ENCODE peak calls at places on chromosomes 13 and 19, in four cellular contexts. J is stomach, S is AG09309, O is heart left ventricle. C is an unnamed sample.

GRCh38 chr19:13100031-13100588 is 2.5 kb downstream of the LYL1 start:
- DNase-seq in J (no peak), O (peak; percentile 28), S (no peak), C (no peak)

GRCh38 chr13:75312884-75313520 is 169.0 kb downstream of the TBC1D4 start:
- DNase-seq in O (no peak), S (no peak), J (no peak), C (no peak)

GRCh38 chr13:32142956-32143375 is 111.4 kb downstream of the FRY start:
- DNase-seq in O (no peak), J (no peak), S (peak; percentile 55), C (no peak)

GRCh38 chr19:15466851-15467733 is 2.7 kb upstream of the RASAL3 start:
- DNase-seq in O (no peak), J (no peak), S (no peak), C (no peak)

GRCh38 chr19:6354098-6354674 is 7.1 kb upstream of the CLPP start:
- DNase-seq in J (no peak), O (no peak), S (no peak), C (no peak)

GRCh38 chr13:44449999-44450821 is 76.6 kb downstream of the SERP2 start:
- DNase-seq in S (no peak), J (no peak), O (no peak), C (no peak)

GRCh38 chr19:33461256-33462111 is 60.1 kb downstream of the PEPD start:
- DNase-seq in O (no peak), S (no peak), J (no peak), C (no peak)

GRCh38 chr13:43284162-43284561 is 260.8 kb downstream of the DNAJC15 start:
- DNase-seq in J (no peak), O (no peak), S (no peak), C (no peak)

GRCh38 chr13:44322928-44323327 is 50.7 kb upstream of the SERP2 start:
- DNase-seq in O (no peak), S (no peak), J (no peak), C (no peak)

GRCh38 chr19:54462713-54463530 is 656 bp downstream of the LENG9 start:
- DNase-seq in O (peak; percentile 85), S (no peak), J (peak; percentile 81), C (peak; percentile 63)

GRCh38 chr13:27927444-27928352 is 7.9 kb downstream of the PDX1 start:
- DNase-seq in O (no peak), S (no peak), J (no peak), C (no peak)

GRCh38 chr19:38429055-38429810 is 3.2 kb upstream of the RASGRP4 start:
- DNase-seq in O (no peak), S (no peak), J (no peak), C (no peak)

GRCh38 chr19:31436121-31436776 is 87.0 kb upstream of the TSHZ3 start:
- DNase-seq in J (no peak), S (no peak), O (no peak), C (no peak)

GRCh38 chr19:49574206-49574755 is 6.1 kb downstream of the NOSIP start:
- DNase-seq in S (no peak), J (no peak), O (no peak), C (no peak)

GRCh38 chr19:12064266-12065099 is at the start of gene ZNF844:
- DNase-seq in O (peak; percentile 99), S (peak; percentile 49), J (peak; percentile 99), C (peak; percentile 99)

GRCh38 chr19:54952591-54953344 is 5.4 kb upstream of the NLRP7 start:
- DNase-seq in J (no peak), O (no peak), S (peak; percentile 21), C (no peak)

GRCh38 chr19:47538812-47539211 is 23.9 kb upstream of the NAPA start:
- DNase-seq in S (no peak), J (no peak), O (no peak), C (no peak)

GRCh38 chr19:56577719-56578602 is 10.7 kb downstream of the ZNF470 start:
- DNase-seq in J (no peak), O (no peak), S (no peak), C (no peak)

GRCh38 chr19:41785653-41786052 is 10.7 kb upstream of the CEACAM3 start:
- DNase-seq in S (peak; percentile 14), J (peak; percentile 73), O (peak; percentile 50), C (peak; percentile 66)

GRCh38 chr13:111398196-111398595 is 77.8 kb downstream of the TEX29 start:
- DNase-seq in S (no peak), J (peak; percentile 17), O (no peak), C (no peak)

GRCh38 chr19:13134626-13135025 is 15.5 kb downstream of the STX10 start:
- DNase-seq in O (peak; percentile 44), S (no peak), J (no peak), C (no peak)

GRCh38 chr19:12278713-12279112 is 16.0 kb downstream of the ZNF44 start:
- DNase-seq in J (no peak), O (no peak), S (no peak), C (no peak)

GRCh38 chr19:41868120-41868988 is 8.3 kb downstream of the RPS19 start:
- DNase-seq in J (no peak), S (no peak), O (no peak), C (no peak)

GRCh38 chr13:51765142-51765515 is 38.8 kb downstream of the DHRS12 start:
- DNase-seq in S (no peak), O (no peak), J (no peak), C (no peak)

GRCh38 chr13:41587490-41587889 is 130.1 kb downstream of the RGCC start:
- DNase-seq in S (no peak), J (no peak), O (no peak), C (no peak)

GRCh38 chr19:41570639-41571112 is 5.3 kb upstream of the CEACAM21 start:
- DNase-seq in J (peak; percentile 86), S (peak; percentile 13), O (peak; percentile 86), C (peak; percentile 91)

GRCh38 chr19:10074153-10074552 is 12.0 kb upstream of the SHFL start:
- DNase-seq in S (no peak), O (no peak), J (no peak), C (no peak)

DNA sequence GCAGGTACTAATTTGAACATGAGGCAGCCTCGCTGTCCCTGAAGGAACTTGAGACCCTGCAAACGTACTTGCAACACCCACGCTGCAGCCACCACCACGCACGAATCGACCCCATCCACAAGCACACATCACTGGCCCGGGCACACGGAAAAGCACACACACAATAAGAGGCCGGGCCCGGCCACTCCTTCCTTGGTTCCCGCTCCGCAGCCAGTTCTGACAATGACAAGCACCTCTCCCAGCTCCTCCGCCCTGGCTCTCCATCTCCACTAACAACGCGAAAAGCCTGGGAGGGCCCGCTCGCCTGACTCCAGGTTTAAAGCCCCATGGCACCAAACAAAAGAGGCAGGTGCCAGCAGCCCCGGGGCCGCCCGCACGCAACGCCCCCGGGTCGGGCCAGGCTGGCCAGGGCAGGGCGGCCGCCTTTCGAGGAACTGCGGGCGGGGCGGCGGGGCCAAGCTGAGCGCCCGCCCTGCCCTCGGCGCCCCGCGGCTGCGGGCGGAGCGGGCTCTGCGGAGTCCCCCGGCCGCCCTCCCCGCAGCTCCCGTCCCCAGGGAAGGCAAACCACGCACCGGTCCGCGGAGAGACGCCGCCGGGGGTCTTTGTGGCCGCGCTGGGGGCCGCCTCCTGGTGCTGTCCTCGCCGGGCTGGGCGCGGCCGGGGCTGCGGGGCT is 504 bp downstream of the DCLK1 start:
- DNase-seq in O (peak; percentile 46), J (no peak), S (no peak), C (peak; percentile 41)
- H3K4me3 ChIP-seq in O (peak overlapping the region; percentile 54), J (peak overlapping the region; percentile 57), S (peak overlapping the region; percentile 45), C (peak overlapping the region; percentile 53)

GRCh38 chr19:1854032-1854541 is 5.8 kb upstream of the REXO1 start:
- DNase-seq in O (no peak), J (no peak), S (no peak), C (no peak)

GRCh38 chr19:1855040-1855827 is 7.0 kb upstream of the REXO1 start:
- DNase-seq in S (no peak), J (peak; percentile 94), O (peak; percentile 96), C (peak; percentile 73)

GRCh38 chr19:1855828-1856255 is 7.5 kb downstream of the KLF16 start:
- DNase-seq in S (no peak), O (no peak), J (no peak), C (no peak)

GRCh38 chr19:1853295-1854031 is 5.2 kb upstream of the REXO1 start:
- DNase-seq in O (peak; percentile 83), J (peak; percentile 90), S (no peak), C (peak; percentile 84)

DNA sequence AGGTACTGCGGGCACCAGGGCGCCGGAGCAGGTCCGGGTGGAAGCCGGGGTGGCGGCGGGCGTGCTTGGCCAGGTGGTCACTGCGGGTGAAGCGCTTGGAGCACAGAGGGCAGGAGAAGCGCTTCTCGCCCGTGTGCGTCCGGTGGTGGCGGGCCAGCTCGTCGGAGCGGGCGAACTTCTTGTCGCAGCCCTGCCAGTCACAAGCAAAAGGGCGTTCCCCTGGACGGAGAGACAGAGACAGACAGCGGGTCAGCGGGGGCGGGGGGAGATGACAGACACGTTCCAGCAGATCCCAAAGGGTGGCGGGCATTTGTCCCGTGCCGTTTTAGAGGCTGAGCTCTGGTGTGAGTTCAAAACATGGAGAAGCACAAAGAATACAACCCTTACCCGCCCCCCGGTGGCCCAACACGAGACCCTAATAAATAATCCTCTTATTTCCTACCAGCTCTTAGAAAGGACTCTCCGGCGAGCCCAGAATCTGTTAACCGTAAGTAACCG is 6.3 kb upstream of the REXO1 start:
- DNase-seq in O (peak; percentile 83), J (no peak), S (no peak), C (no peak)
- H3K4me3 ChIP-seq in O (peak overlapping the region; percentile 68), J (no peak overlapping the region), S (no peak overlapping the region), C (no peak overlapping the region)

GRCh38 chr19:45863840-45864628 is at the start of gene FOXA3:
- DNase-seq in O (peak; percentile 56), S (no peak), J (peak; percentile 81), C (no peak)

GRCh38 chr19:45863335-45863839 is 440 bp upstream of the SYMPK start:
- DNase-seq in S (no peak), J (no peak), O (no peak), C (no peak)

GRCh38 chr19:45862564-45863334 is at the start of gene SYMPK:
- DNase-seq in S (peak; percentile 87), J (peak; percentile 99), O (peak; percentile 99), C (peak; percentile 99)

GRCh38 chr19:45865269-45865948 is 1.3 kb downstream of the FOXA3 start:
- DNase-seq in O (no peak), J (peak; percentile 48), S (no peak), C (no peak)

DNA sequence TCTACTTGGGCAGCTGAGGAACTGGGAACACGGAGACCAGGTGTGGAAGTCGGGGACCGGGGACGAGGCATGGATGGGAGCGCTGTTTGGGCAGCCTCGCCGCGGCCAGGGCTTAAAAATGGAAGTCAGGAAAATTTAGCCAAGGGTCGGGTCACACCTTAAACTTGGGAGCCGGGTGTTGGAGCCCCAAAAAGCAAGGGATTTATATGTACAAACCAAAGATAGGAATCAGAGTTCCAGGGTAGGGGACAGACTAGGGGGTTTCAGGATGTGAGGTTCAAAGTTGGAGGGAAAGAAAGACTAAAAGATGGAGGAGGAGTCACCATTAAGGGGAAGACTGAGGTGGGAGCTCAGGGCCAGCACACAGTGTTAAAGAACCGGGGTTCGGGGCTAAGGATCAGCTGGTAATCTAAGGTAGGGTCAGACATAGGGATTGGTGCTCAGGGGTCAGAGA is 530 bp downstream of the FOXA3 start:
- DNase-seq in O (no peak), S (no peak), J (no peak), C (no peak)
- H3K4me3 ChIP-seq in O (peak overlapping the region; percentile 95), S (no peak overlapping the region), J (peak overlapping the region; percentile 84), C (peak overlapping the region; percentile 86)

GRCh38 chr13:23966691-23967615 is 69.7 kb upstream of the C1QTNF9B start:
- DNase-seq in O (no peak), S (no peak), J (no peak), C (no peak)
- H3K4me3 ChIP-seq in O (peak overlapping the region; percentile 37), S (no peak overlapping the region), J (peak overlapping the region; percentile 7), C (no peak overlapping the region)

GRCh38 chr19:50639121-50640112 is at the start of gene SYT3:
- DNase-seq in S (no peak), O (peak; percentile 58), J (peak; percentile 48), C (peak; percentile 80)
- H3K4me3 ChIP-seq in S (peak within 1 kb of the TSS; percentile 38), O (peak within 1 kb of the TSS; percentile 51), J (peak within 1 kb of the TSS; percentile 33), C (peak within 1 kb of the TSS; percentile 55)

C was measured in testis.